ENCODE peak calls at places on chromosomes 13 and 19, in six cellular contexts. T is hippocampal formation, O is fibroblast of lung, C is WTC11, E is AG04450, S is HuH-7. I is an unnamed sample.

GRCh38 chr19:17246681-17247425 is 1.1 kb upstream of the NR2F6 start:
- DNase-seq in T (no peak), O (peak; percentile 37), C (no peak), E (no peak), S (peak; percentile 70), I (no peak)

GRCh38 chr19:47445937-47446402 is 25.7 kb downstream of the SLC8A2 start:
- DNase-seq in T (no peak), O (no peak), C (peak; percentile 53), E (no peak), S (no peak), I (peak; percentile 59)

GRCh38 chr19:49669511-49669910 is 3.8 kb downstream of the BCL2L12 start:
- DNase-seq in T (no peak), O (no peak), C (no peak), E (no peak), S (no peak), I (no peak)

GRCh38 chr19:45884682-45885555 is 1.0 kb downstream of the IRF2BP1 start:
- DNase-seq in T (no peak), O (no peak), C (peak; percentile 43), E (no peak), S (no peak), I (no peak)

GRCh38 chr13:102597029-102598015 is 536 bp downstream of the TPP2 start:
- DNase-seq in T (no peak), O (peak; percentile 60), C (no peak), E (no peak), S (no peak), I (peak; percentile 88)

GRCh38 chr13:52353116-52353718 is 52.8 kb downstream of the THSD1 start:
- DNase-seq in T (no peak), O (peak; percentile 79), C (no peak), E (no peak), S (no peak), I (no peak)

GRCh38 chr13:38002596-38002995 is 133.0 kb upstream of the TRPC4 start:
- DNase-seq in T (no peak), O (no peak), C (no peak), E (no peak), S (peak; percentile 23), I (no peak)

GRCh38 chr13:86464193-86464592 is 665.0 kb upstream of the SLITRK6 start:
- DNase-seq in T (no peak), O (no peak), C (no peak), E (no peak), S (no peak), I (no peak)

GRCh38 chr19:36915992-36916830 is at the start of the genes ZNF568 and ZNF829:
- DNase-seq in T (peak; percentile 89), O (peak; percentile 90), C (peak; percentile 90), E (peak; percentile 36), S (peak; percentile 29), I (no peak)

GRCh38 chr19:46697142-46697960 is 19.6 kb downstream of the PRKD2 start:
- DNase-seq in T (peak; percentile 16), O (peak; percentile 56), C (peak; percentile 100), E (no peak), S (no peak), I (peak; percentile 14)

GRCh38 chr13:47184311-47184710 is 287.5 kb upstream of the HTR2A start:
- DNase-seq in T (no peak), O (peak; percentile 42), C (no peak), E (no peak), S (no peak), I (no peak)

GRCh38 chr19:14081797-14082674 is 3.5 kb downstream of the C19orf67 start:
- DNase-seq in T (no peak), O (peak; percentile 48), C (no peak), E (no peak), S (no peak), I (no peak)

GRCh38 chr19:52896431-52897148 is 845 bp downstream of the ZNF320 start:
- DNase-seq in T (no peak), O (peak; percentile 26), C (peak; percentile 24), E (no peak), S (peak; percentile 25), I (no peak)

GRCh38 chr13:46728777-46729176 is 68.2 kb downstream of the ESD start:
- DNase-seq in T (no peak), O (no peak), C (no peak), E (no peak), S (peak; percentile 10), I (peak; percentile 42)

GRCh38 chr19:6064016-6064702 is 46.1 kb downstream of the RFX2 start:
- DNase-seq in T (no peak), O (peak; percentile 32), C (no peak), E (no peak), S (no peak), I (no peak)

GRCh38 chr19:50476224-50476942 is at the start of the genes EMC10 and GARIN5A:
- DNase-seq in T (peak; percentile 51), O (peak; percentile 90), C (peak; percentile 97), E (peak; percentile 86), S (no peak), I (peak; percentile 45)

GRCh38 chr13:73757471-73758233 is 376.6 kb downstream of the KLF12 start:
- DNase-seq in T (no peak), O (peak; percentile 61), C (no peak), E (no peak), S (no peak), I (no peak)

GRCh38 chr13:109196896-109197295 is 567.5 kb downstream of the MYO16 start:
- DNase-seq in T (no peak), O (no peak), C (peak; percentile 61), E (no peak), S (no peak), I (no peak)

GRCh38 chr13:67298297-67298696 is 68.2 kb upstream of the PCDH9 start:
- DNase-seq in T (peak; percentile 4), O (peak; percentile 9), C (no peak), E (no peak), S (no peak), I (no peak)

GRCh38 chr19:6238256-6238642 is 41.5 kb downstream of the MLLT1 start:
- DNase-seq in T (no peak), O (no peak), C (no peak), E (no peak), S (no peak), I (peak; percentile 72)

GRCh38 chr13:90640976-90641375 is 706.5 kb upstream of the MIR17HG start:
- DNase-seq in T (no peak), O (peak; percentile 70), C (no peak), E (no peak), S (no peak), I (no peak)

GRCh38 chr19:14337510-14337909 is 43.7 kb upstream of the ADGRE5 start:
- DNase-seq in T (no peak), O (no peak), C (peak; percentile 82), E (no peak), S (no peak), I (peak; percentile 75)

GRCh38 chr19:4267901-4268815 is 10.9 kb upstream of the SHD start:
- DNase-seq in T (no peak), O (no peak), C (no peak), E (no peak), S (no peak), I (no peak)

GRCh38 chr13:109233293-109233692 is 553.1 kb downstream of the IRS2 start:
- DNase-seq in T (no peak), O (peak; percentile 39), C (no peak), E (no peak), S (no peak), I (no peak)

GRCh38 chr19:18009412-18010066 is 1.6 kb downstream of the ARRDC2 start:
- DNase-seq in T (no peak), O (peak; percentile 39), C (no peak), E (no peak), S (no peak), I (no peak)

GRCh38 chr19:5216141-5216847 is 124.3 kb downstream of the PTPRS start:
- DNase-seq in T (no peak), O (no peak), C (no peak), E (no peak), S (no peak), I (no peak)

GRCh38 chr19:50065938-50066337 is 40.1 kb downstream of the ZNF473 start:
- DNase-seq in T (no peak), O (no peak), C (no peak), E (no peak), S (no peak), I (no peak)

I was measured in KBM-7.